ENCODE peak calls at places on chromosomes 6 and 20, in five cellular contexts. One of them, this sample, is unnamed.

GRCh38 chr20:50772418-50773185 is 22.3 kb upstream of the BCAS4 start:
- DNase-seq in GM12878: no peak
- DNase-seq in WTC11: no peak
- DNase-seq in HepG2: no peak
- DNase-seq in A549: no peak
- DNase-seq in this sample: peak; percentile 29

GRCh38 chr20:46959081-46959692 is 64.5 kb downstream of the EYA2 start:
- DNase-seq in GM12878: no peak
- DNase-seq in WTC11: no peak
- DNase-seq in A549: peak; percentile 80
- DNase-seq in HepG2: peak; percentile 59
- DNase-seq in this sample: no peak

GRCh38 chr6:152206072-152206818 is 398.8 kb downstream of the ESR1 start:
- DNase-seq in A549: peak; percentile 6
- DNase-seq in WTC11: peak; percentile 52
- DNase-seq in GM12878: no peak
- DNase-seq in HepG2: peak; percentile 17
- DNase-seq in this sample: peak; percentile 20

GRCh38 chr6:43953256-43953655 is 174.0 kb downstream of the MRPL14 start:
- DNase-seq in HepG2: no peak
- DNase-seq in A549: no peak
- DNase-seq in WTC11: no peak
- DNase-seq in GM12878: no peak
- DNase-seq in this sample: no peak

GRCh38 chr6:75201901-75202672 is 3.8 kb downstream of the COL12A1 start:
- DNase-seq in HepG2: no peak
- DNase-seq in GM12878: no peak
- DNase-seq in WTC11: peak; percentile 68
- DNase-seq in A549: no peak
- DNase-seq in this sample: no peak

GRCh38 chr6:31400467-31401289 is 2.7 kb upstream of the MICA start:
- DNase-seq in GM12878: no peak
- DNase-seq in HepG2: peak; percentile 65
- DNase-seq in A549: no peak
- DNase-seq in WTC11: peak; percentile 73
- DNase-seq in this sample: peak; percentile 88

GRCh38 chr20:43583133-43583864 is 7.4 kb upstream of the IFT52 start:
- DNase-seq in GM12878: no peak
- DNase-seq in HepG2: no peak
- DNase-seq in A549: no peak
- DNase-seq in WTC11: no peak
- DNase-seq in this sample: no peak

GRCh38 chr6:41939848-41940758 is 1.5 kb downstream of the CCND3 start:
- DNase-seq in A549: no peak
- DNase-seq in GM12878: no peak
- DNase-seq in WTC11: peak; percentile 50
- DNase-seq in HepG2: no peak
- DNase-seq in this sample: peak; percentile 89

GRCh38 chr6:151822252-151823111 is 15.0 kb downstream of the ESR1 start:
- DNase-seq in A549: no peak
- DNase-seq in WTC11: no peak
- DNase-seq in GM12878: peak; percentile 32
- DNase-seq in HepG2: no peak
- DNase-seq in this sample: no peak

GRCh38 chr6:165829376-165829775 is 166.3 kb upstream of the PDE10A start:
- DNase-seq in HepG2: no peak
- DNase-seq in GM12878: no peak
- DNase-seq in WTC11: no peak
- DNase-seq in A549: no peak
- DNase-seq in this sample: no peak

GRCh38 chr6:38640216-38640909 is 634 bp upstream of the BTBD9 start:
- DNase-seq in HepG2: no peak
- DNase-seq in WTC11: peak; percentile 73
- DNase-seq in GM12878: peak; percentile 19
- DNase-seq in A549: peak; percentile 33
- DNase-seq in this sample: no peak

GRCh38 chr20:10634683-10635411 is 39.0 kb downstream of the JAG1 start:
- DNase-seq in HepG2: no peak
- DNase-seq in A549: no peak
- DNase-seq in GM12878: no peak
- DNase-seq in WTC11: no peak
- DNase-seq in this sample: no peak

GRCh38 chr6:101266063-101266462 is 127.4 kb upstream of the GRIK2 start:
- DNase-seq in A549: no peak
- DNase-seq in GM12878: no peak
- DNase-seq in WTC11: no peak
- DNase-seq in HepG2: no peak
- DNase-seq in this sample: no peak

GRCh38 chr6:167569041-167569805 is 244.3 kb downstream of the TTLL2 start:
- DNase-seq in GM12878: no peak
- DNase-seq in HepG2: no peak
- DNase-seq in WTC11: no peak
- DNase-seq in A549: no peak
- DNase-seq in this sample: no peak

GRCh38 chr6:73144516-73144915 is 80.8 kb downstream of the KHDC1L start:
- DNase-seq in A549: no peak
- DNase-seq in HepG2: no peak
- DNase-seq in GM12878: no peak
- DNase-seq in WTC11: no peak
- DNase-seq in this sample: no peak

GRCh38 chr20:43920797-43921196 is 6.1 kb downstream of the TOX2 start:
- DNase-seq in GM12878: no peak
- DNase-seq in WTC11: no peak
- DNase-seq in A549: no peak
- DNase-seq in HepG2: no peak
- DNase-seq in this sample: no peak

GRCh38 chr6:151900256-151900655 is 92.8 kb downstream of the ESR1 start:
- DNase-seq in GM12878: no peak
- DNase-seq in A549: no peak
- DNase-seq in HepG2: no peak
- DNase-seq in WTC11: no peak
- DNase-seq in this sample: no peak

GRCh38 chr6:69974193-69974592 is 107.8 kb downstream of the COL19A1 start:
- DNase-seq in HepG2: no peak
- DNase-seq in WTC11: no peak
- DNase-seq in A549: no peak
- DNase-seq in GM12878: no peak
- DNase-seq in this sample: peak; percentile 18

GRCh38 chr6:168248148-168248620 is 71.4 kb downstream of the DACT2 start:
- DNase-seq in HepG2: peak; percentile 44
- DNase-seq in WTC11: no peak
- DNase-seq in A549: no peak
- DNase-seq in GM12878: no peak
- DNase-seq in this sample: no peak

GRCh38 chr6:136383271-136383670 is 93.6 kb upstream of the BCLAF1 start:
- DNase-seq in GM12878: no peak
- DNase-seq in A549: no peak
- DNase-seq in WTC11: no peak
- DNase-seq in HepG2: no peak
- DNase-seq in this sample: no peak

GRCh38 chr6:75611702-75612375 is 10.2 kb downstream of the SENP6 start:
- DNase-seq in GM12878: no peak
- DNase-seq in WTC11: no peak
- DNase-seq in A549: no peak
- DNase-seq in HepG2: no peak
- DNase-seq in this sample: no peak

GRCh38 chr6:164370773-164371172 is 938.6 kb downstream of the C6orf118 start:
- DNase-seq in WTC11: no peak
- DNase-seq in GM12878: no peak
- DNase-seq in HepG2: no peak
- DNase-seq in A549: no peak
- DNase-seq in this sample: no peak

GRCh38 chr6:116447052-116447451 is 14.1 kb upstream of the CALHM6 start:
- DNase-seq in HepG2: no peak
- DNase-seq in A549: no peak
- DNase-seq in GM12878: no peak
- DNase-seq in WTC11: no peak
- DNase-seq in this sample: no peak

GRCh38 chr6:116444575-116444974 is 16.6 kb upstream of the CALHM6 start:
- DNase-seq in GM12878: no peak
- DNase-seq in WTC11: no peak
- DNase-seq in HepG2: no peak
- DNase-seq in A549: no peak
- DNase-seq in this sample: no peak

GRCh38 chr6:116446399-116446798 is 14.8 kb upstream of the CALHM6 start:
- DNase-seq in HepG2: no peak
- DNase-seq in GM12878: no peak
- DNase-seq in A549: no peak
- DNase-seq in WTC11: no peak
- DNase-seq in this sample: no peak

GRCh38 chr6:116444092-116444491 is 17.1 kb upstream of the CALHM6 start:
- DNase-seq in GM12878: no peak
- DNase-seq in HepG2: peak; percentile 21
- DNase-seq in A549: peak; percentile 27
- DNase-seq in WTC11: no peak
- DNase-seq in this sample: peak; percentile 45

DNA sequence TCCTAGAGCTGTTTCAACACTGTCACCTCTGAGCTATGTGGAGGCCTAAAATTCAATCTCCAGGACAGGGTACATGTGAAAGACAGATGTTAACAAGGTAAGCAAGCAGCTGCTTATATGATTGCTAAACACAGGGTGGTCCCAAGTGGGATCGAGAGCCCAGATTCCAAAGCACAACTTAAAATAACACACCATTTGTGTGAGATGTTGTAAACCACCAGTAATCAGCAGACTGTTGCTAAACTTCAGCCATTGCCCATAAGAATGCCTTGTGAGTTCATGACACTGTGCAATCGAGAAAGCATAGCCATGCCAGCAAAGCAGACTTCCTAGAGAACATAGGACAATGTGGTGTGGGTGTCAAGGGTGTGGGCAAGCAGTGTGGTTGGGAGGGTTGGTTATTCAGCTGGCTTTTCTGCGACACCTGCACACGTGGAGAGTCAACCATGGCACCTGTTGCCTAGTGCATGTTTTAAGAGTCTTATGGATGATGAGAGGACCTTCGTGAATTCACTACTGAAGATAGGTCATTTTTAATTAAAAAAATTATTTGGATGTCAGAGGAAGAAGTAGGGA is 16.1 kb upstream of the CALHM6 start:
- DNase-seq in A549: no peak
- DNase-seq in WTC11: no peak
- DNase-seq in HepG2: no peak
- DNase-seq in GM12878: no peak
- DNase-seq in this sample: no peak
- TF ChIP-seq ESRRA in A549: no peak
- TF ChIP-seq ESRRA in WTC11: no peak
- TF ChIP-seq ESRRA in HepG2: no peak
- TF ChIP-seq ESRRA in GM12878: no peak
- TF ChIP-seq ESRRA in this sample: no peak

GRCh38 chr20:18571578-18571977 is 4.3 kb downstream of the SMIM26 start:
- DNase-seq in HepG2: no peak
- DNase-seq in WTC11: no peak
- DNase-seq in GM12878: no peak
- DNase-seq in A549: no peak
- DNase-seq in this sample: no peak
- TF ChIP-seq ESRRA in HepG2: no peak
- TF ChIP-seq ESRRA in WTC11: no peak
- TF ChIP-seq ESRRA in GM12878: no peak
- TF ChIP-seq ESRRA in A549: no peak
- TF ChIP-seq ESRRA in this sample: no peak

GRCh38 chr20:6575912-6576391 is 191.5 kb upstream of the BMP2 start:
- DNase-seq in A549: no peak
- DNase-seq in WTC11: no peak
- DNase-seq in GM12878: peak; percentile 53
- DNase-seq in HepG2: peak; percentile 52
- DNase-seq in this sample: peak; percentile 4

GRCh38 chr20:6579824-6580223 is 187.7 kb upstream of the BMP2 start:
- DNase-seq in HepG2: no peak
- DNase-seq in GM12878: no peak
- DNase-seq in WTC11: no peak
- DNase-seq in A549: no peak
- DNase-seq in this sample: no peak

GRCh38 chr20:6580486-6580885 is 187.0 kb upstream of the BMP2 start:
- DNase-seq in A549: no peak
- DNase-seq in GM12878: no peak
- DNase-seq in WTC11: no peak
- DNase-seq in HepG2: no peak
- DNase-seq in this sample: no peak

GRCh38 chr20:6579417-6579816 is 188.1 kb upstream of the BMP2 start:
- DNase-seq in A549: no peak
- DNase-seq in WTC11: no peak
- DNase-seq in HepG2: no peak
- DNase-seq in GM12878: no peak
- DNase-seq in this sample: no peak

DNA sequence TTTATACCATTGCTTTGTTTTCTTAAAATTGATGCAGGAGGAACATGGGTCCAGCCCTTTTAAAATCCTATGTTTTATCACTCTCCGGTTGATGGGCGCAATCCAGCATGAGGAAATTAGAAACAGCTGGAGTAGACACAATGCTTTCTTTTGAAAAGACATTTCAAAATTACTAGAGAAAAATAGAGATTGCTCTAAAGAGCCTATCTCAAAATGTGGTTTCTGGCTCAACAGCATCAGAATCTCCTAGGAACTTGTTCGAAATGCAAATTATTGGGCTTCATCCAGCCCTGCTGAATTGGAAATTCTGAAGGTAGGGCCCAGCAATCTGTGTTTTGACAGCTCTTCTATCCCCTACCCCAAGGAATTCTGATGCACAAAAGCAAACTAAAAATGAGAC is 190.8 kb upstream of the BMP2 start:
- DNase-seq in A549: no peak
- DNase-seq in WTC11: no peak
- DNase-seq in HepG2: no peak
- DNase-seq in GM12878: no peak
- DNase-seq in this sample: no peak
- TF ChIP-seq ESRRA in A549: no peak
- TF ChIP-seq ESRRA in WTC11: no peak
- TF ChIP-seq ESRRA in HepG2: no peak
- TF ChIP-seq ESRRA in GM12878: no peak
- TF ChIP-seq ESRRA in this sample: no peak

DNA sequence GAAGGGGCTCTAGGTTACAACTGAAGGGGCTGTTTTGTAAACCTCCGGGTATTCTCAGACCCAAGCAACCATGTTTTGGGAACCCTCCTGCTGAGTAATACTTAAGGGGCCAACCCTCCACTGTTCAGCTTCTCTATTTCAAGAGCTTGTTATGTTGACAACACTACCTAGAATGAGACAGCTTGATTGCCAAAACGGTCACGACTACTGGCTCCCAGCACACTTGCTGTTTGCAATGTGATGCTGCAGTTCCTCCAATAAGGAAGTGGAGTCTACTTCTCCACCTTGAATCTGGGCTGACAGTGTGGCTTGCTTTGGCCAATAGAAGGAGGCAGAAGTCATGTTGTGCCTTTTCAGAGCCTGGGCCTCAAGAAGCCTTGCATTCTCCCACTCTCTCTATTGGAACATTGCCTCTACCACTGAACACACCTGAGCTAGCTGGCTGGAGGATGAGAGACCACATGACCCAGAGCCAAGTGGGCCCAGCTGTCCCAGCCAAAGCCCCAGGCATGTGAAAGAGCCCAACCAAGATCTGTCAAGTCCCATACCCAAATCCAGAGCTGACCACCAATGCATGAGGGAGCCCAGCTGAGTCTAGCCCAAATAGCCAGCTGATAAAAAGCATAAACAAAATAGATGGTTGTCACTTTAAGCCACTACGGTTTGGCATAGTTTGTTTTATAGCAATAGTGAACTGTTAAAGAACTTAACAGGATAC is 107.9 kb downstream of the PRND start:
- DNase-seq in A549: no peak
- DNase-seq in GM12878: no peak
- DNase-seq in HepG2: no peak
- DNase-seq in WTC11: no peak
- DNase-seq in this sample: no peak
- TF ChIP-seq ESRRA in A549: no peak
- TF ChIP-seq ESRRA in GM12878: no peak
- TF ChIP-seq ESRRA in HepG2: no peak
- TF ChIP-seq ESRRA in WTC11: no peak
- TF ChIP-seq ESRRA in this sample: no peak

GRCh38 chr6:64777941-64778785 is 928.9 kb downstream of the EYS start:
- DNase-seq in GM12878: no peak
- DNase-seq in HepG2: no peak
- DNase-seq in WTC11: no peak
- DNase-seq in A549: no peak
- DNase-seq in this sample: no peak
- TF ChIP-seq ESRRA in GM12878: no peak
- TF ChIP-seq ESRRA in HepG2: no peak
- TF ChIP-seq ESRRA in WTC11: no peak
- TF ChIP-seq ESRRA in A549: no peak
- TF ChIP-seq ESRRA in this sample: no peak

This sample was measured in K562.